ENCODE peak calls at places on chromosomes 11 and 22, in five cellular contexts. R, U, I, O and P are unnamed samples.

GRCh38 chr11:94897330-94897768 is 76.0 kb downstream of the CWC15 start:
- DNase-seq in U (peak; percentile 64), R (peak; percentile 44), O (no peak), I (peak; percentile 37), P (peak; percentile 32)

GRCh38 chr11:32437406-32438345 is 2.3 kb upstream of the WT1 start:
- DNase-seq in R (peak; percentile 70), I (no peak), U (no peak), O (no peak), P (no peak)

GRCh38 chr11:119236490-119236889 is 30.4 kb downstream of the CBL start:
- DNase-seq in U (no peak), I (peak; percentile 17), R (no peak), O (no peak), P (no peak)

GRCh38 chr11:111361082-111361801 is 17.8 kb downstream of the POU2AF1 start:
- DNase-seq in O (no peak), R (no peak), I (no peak), U (no peak), P (no peak)

GRCh38 chr11:69744435-69744834 is 30.7 kb downstream of the FGF4 start:
- DNase-seq in I (peak; percentile 81), U (peak; percentile 71), O (no peak), R (peak; percentile 73), P (no peak)

GRCh38 chr22:19875531-19876313 is 21.0 kb upstream of the GNB1L start:
- DNase-seq in U (peak; percentile 13), R (peak; percentile 50), I (no peak), O (no peak), P (no peak)

GRCh38 chr11:124934862-124935547 is 842 bp downstream of the HEPACAM start:
- DNase-seq in O (no peak), U (peak; percentile 76), I (peak; percentile 74), R (no peak), P (no peak)

GRCh38 chr11:77322506-77322905 is 21.0 kb upstream of the GDPD4 start:
- DNase-seq in I (no peak), U (peak; percentile 83), O (no peak), R (no peak), P (peak; percentile 56)

GRCh38 chr22:27250418-27250817 is 551.1 kb downstream of the MN1 start:
- DNase-seq in R (no peak), U (no peak), I (no peak), O (no peak), P (no peak)

GRCh38 chr22:39431821-39432251 is 25.0 kb upstream of the MGAT3 start:
- DNase-seq in I (no peak), U (peak; percentile 26), O (no peak), R (no peak), P (no peak)

GRCh38 chr11:124310746-124311145 is 3.0 kb downstream of the OR8D1 start:
- DNase-seq in O (no peak), U (peak; percentile 48), I (peak; percentile 18), R (no peak), P (no peak)

GRCh38 chr11:68011046-68011943 is 1.2 kb downstream of the ALDH3B1 start:
- DNase-seq in O (no peak), I (no peak), R (no peak), U (no peak), P (no peak)

GRCh38 chr11:127521413-127521812 is 520.8 kb upstream of the KIRREL3 start:
- DNase-seq in R (no peak), I (peak; percentile 62), O (no peak), U (peak; percentile 54), P (no peak)

GRCh38 chr22:40654522-40655167 is 18.1 kb upstream of the MRTFA start:
- DNase-seq in R (peak; percentile 58), U (peak; percentile 59), I (peak; percentile 15), O (no peak), P (peak; percentile 78)

GRCh38 chr11:75959540-75959939 is 144.5 kb downstream of the UVRAG start:
- DNase-seq in U (no peak), R (no peak), O (no peak), I (no peak), P (no peak)

GRCh38 chr22:29136715-29137700 is 64.2 kb downstream of the KREMEN1 start:
- DNase-seq in R (peak; percentile 9), U (no peak), I (no peak), O (no peak), P (no peak)

GRCh38 chr11:12101318-12101717 is 9.1 kb upstream of the MICAL2 start:
- DNase-seq in R (no peak), I (no peak), U (no peak), O (no peak), P (no peak)

GRCh38 chr11:64406221-64406946 is 47.4 kb downstream of the RPS6KA4 start:
- DNase-seq in O (no peak), I (no peak), U (no peak), R (peak; percentile 48), P (no peak)

GRCh38 chr11:76666408-76666807 is 4.1 kb downstream of the LRRC32 start:
- DNase-seq in I (no peak), R (peak; percentile 81), O (no peak), U (peak; percentile 19), P (no peak)

GRCh38 chr22:30863161-30863833 is 105.3 kb downstream of the MORC2 start:
- DNase-seq in U (no peak), I (no peak), R (peak; percentile 84), O (no peak), P (no peak)

GRCh38 chr11:125091247-125091876 is 20.1 kb downstream of the TMEM218 start:
- DNase-seq in O (no peak), R (peak; percentile 91), I (peak; percentile 70), U (peak; percentile 83), P (peak; percentile 38)

GRCh38 chr22:36828815-36829214 is 12.0 kb upstream of the PVALB start:
- DNase-seq in O (no peak), I (peak; percentile 8), R (no peak), U (no peak), P (no peak)

GRCh38 chr22:24444251-24444650 is 16.9 kb downstream of the ADORA2A start:
- DNase-seq in R (no peak), I (no peak), U (no peak), O (no peak), P (no peak)

GRCh38 chr11:77345621-77346020 is 44.1 kb upstream of the GDPD4 start:
- DNase-seq in R (no peak), I (no peak), U (peak; percentile 89), O (no peak), P (no peak)

GRCh38 chr22:32473388-32473952 is 1.1 kb upstream of the FBXO7 start:
- DNase-seq in U (peak; percentile 76), I (peak; percentile 54), O (peak; percentile 3), R (peak; percentile 64), P (peak; percentile 80)

GRCh38 chr11:71488086-71488967 is 35.3 kb downstream of the NADSYN1 start:
- DNase-seq in I (peak; percentile 59), R (peak; percentile 43), O (no peak), U (peak; percentile 36), P (no peak)

GRCh38 chr11:112174789-112175595 is at the start of gene BCO2:
- DNase-seq in R (peak; percentile 68), U (peak; percentile 76), O (no peak), I (peak; percentile 72), P (peak; percentile 92)

GRCh38 chr22:48609279-48609865 is 1218.3 kb downstream of the BRD1 start:
- DNase-seq in R (no peak), U (no peak), O (no peak), I (no peak), P (no peak)

GRCh38 chr11:111019449-111019848 is 226.1 kb upstream of the POU2AF2 start:
- DNase-seq in R (no peak), U (no peak), I (no peak), O (no peak), P (no peak)

GRCh38 chr11:23336961-23337360 is 476.7 kb upstream of the CCDC179 start:
- DNase-seq in U (peak; percentile 52), O (no peak), I (peak; percentile 43), R (no peak), P (no peak)

GRCh38 chr11:65476632-65477270 is 22.1 kb upstream of the MALAT1 start:
- DNase-seq in U (peak; percentile 38), O (no peak), I (no peak), R (no peak), P (no peak)

GRCh38 chr11:118565062-118565461 is 669 bp downstream of the IFT46 start:
- DNase-seq in I (no peak), O (no peak), U (no peak), R (peak; percentile 20), P (peak; percentile 19)

GRCh38 chr11:26088391-26088790 is 243.5 kb upstream of the ANO3 start:
- DNase-seq in U (peak; percentile 38), O (no peak), I (no peak), R (no peak), P (no peak)

GRCh38 chr22:39280250-39280649 is 35.5 kb upstream of the PDGFB start:
- DNase-seq in U (no peak), R (no peak), O (no peak), I (no peak), P (no peak)

GRCh38 chr11:1072116-1072820 is 2.4 kb upstream of the MUC2 start:
- DNase-seq in U (peak; percentile 52), R (peak; percentile 51), I (peak; percentile 60), O (no peak), P (no peak)

GRCh38 chr11:58727415-58727797 is 4.3 kb downstream of the GLYAT start:
- DNase-seq in I (no peak), U (no peak), R (no peak), O (no peak), P (no peak)